ENCODE peak calls at places on chromosome 17, in four cellular contexts. F, W, S and M are unnamed samples.

GRCh38 chr17:45332989-45333701 is 16.3 kb upstream of the MAP3K14 start:
- DNase-seq in F (no peak), W (no peak), S (peak), M (peak)

GRCh38 chr17:61442878-61443474 is 9.2 kb upstream of the TBX4 start:
- DNase-seq in F (no peak), W (no peak), S (no peak), M (no peak)

GRCh38 chr17:41678907-41679739 is 9.6 kb upstream of the EIF1 start:
- DNase-seq in F (no peak), W (no peak), S (no peak), M (peak)

GRCh38 chr17:56347646-56348045 is 194.4 kb downstream of the ANKFN1 start:
- DNase-seq in F (no peak), W (no peak), S (no peak), M (no peak)

GRCh38 chr17:8430966-8431365 is 4.7 kb upstream of the NDEL1 start:
- DNase-seq in F (no peak), W (peak), S (peak), M (no peak)

GRCh38 chr17:78789663-78790181 is 7.6 kb upstream of the CYTH1 start:
- DNase-seq in F (peak), W (no peak), S (peak), M (no peak)

GRCh38 chr17:82205720-82206508 is 6.7 kb downstream of the CCDC57 start:
- DNase-seq in F (peak), W (no peak), S (peak), M (peak)

GRCh38 chr17:21369395-21369794 is 6.8 kb upstream of the KCNJ12 start:
- DNase-seq in F (no peak), W (no peak), S (no peak), M (no peak)

GRCh38 chr17:42463976-42464400 is 5.3 kb downstream of the ATP6V0A1 start:
- DNase-seq in F (no peak), W (no peak), S (no peak), M (no peak)

DNA sequence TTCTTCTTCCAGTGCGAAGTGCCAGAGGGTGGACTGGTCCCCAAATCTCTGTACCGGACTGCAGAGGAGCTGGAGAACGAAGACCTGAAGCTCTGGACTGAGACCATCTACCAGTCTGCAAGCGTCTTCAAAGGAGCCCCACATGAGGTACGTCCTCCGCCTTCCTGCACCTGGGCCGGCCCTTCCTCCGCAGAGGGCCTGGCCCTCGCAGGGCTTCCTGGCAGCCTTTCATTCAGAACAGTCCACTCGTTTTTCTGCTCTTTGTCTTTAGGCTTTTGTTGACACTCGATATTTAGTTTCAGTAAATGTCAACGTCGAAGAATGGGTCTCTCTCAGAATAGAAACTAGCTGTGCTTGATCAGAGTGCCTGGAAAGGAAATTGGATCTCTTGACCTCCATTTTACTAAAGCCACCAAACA is 68.6 kb downstream of the SEC14L1 start:
- DNase-seq in F (peak), W (no peak), S (no peak), M (no peak)
- H3K4me3 ChIP-seq in F (no peak), W (no peak), S (no peak), M (no peak)

GRCh38 chr17:20094777-20095176 is 85.6 kb downstream of the SPECC1 start:
- DNase-seq in F (no peak), W (no peak), S (no peak), M (no peak)

GRCh38 chr17:20095366-20096080 is 86.4 kb downstream of the SPECC1 start:
- DNase-seq in F (peak), W (peak), S (peak), M (no peak)

GRCh38 chr17:20097362-20097761 is 88.2 kb downstream of the SPECC1 start:
- DNase-seq in F (no peak), W (no peak), S (no peak), M (no peak)

GRCh38 chr17:20096430-20096829 is 87.3 kb downstream of the SPECC1 start:
- DNase-seq in F (no peak), W (no peak), S (no peak), M (no peak)

GRCh38 chr17:20098314-20098713 is 89.2 kb downstream of the SPECC1 start:
- DNase-seq in F (no peak), W (no peak), S (no peak), M (no peak)
- TF ChIP-seq CTCF in F (no peak), W (no peak), S (no peak), M (no peak)

DNA sequence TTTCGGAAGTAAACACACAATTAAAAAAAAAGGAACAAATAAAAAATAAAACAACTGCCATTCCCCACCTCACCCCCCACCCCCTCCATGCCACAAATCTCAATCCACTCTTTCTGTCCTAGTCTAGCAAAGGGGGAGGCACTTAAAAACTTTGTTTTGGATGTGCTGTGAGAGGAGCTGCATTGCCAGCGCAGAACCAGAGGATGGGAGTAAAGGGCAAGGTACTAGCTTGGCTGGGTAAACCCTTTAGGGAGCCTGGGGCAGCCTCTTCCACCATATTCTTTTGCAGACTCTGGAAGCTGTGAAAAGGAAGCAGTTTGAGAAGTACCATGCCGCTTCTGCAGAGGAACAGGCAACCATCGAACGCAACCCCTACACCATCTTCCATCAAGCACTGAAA is 1.4 kb downstream of the MRPS7 start:
- DNase-seq in F (no peak), W (no peak), S (no peak), M (no peak)
- H3K4me3 ChIP-seq in F (no peak), W (no peak), S (no peak), M (no peak)

DNA sequence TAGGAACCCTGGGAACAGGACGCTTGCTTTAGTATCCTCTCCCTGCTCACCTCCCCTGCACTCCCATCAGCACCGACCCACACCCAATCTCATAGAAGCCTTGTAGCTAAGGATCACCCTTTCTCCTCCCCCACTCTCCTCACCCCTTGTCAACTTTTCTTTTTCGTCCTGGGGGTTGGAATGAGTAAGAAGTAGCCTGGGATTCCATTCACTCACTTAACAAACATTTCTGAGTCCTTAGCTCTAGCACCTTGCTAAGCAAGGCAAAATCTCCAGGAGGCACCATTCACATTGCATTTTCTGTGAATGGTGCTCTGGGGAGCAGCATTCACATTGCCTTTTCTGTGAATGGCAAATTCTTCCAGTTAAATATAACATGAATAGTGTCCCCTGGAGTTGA is 1.1 kb upstream of the PGAP3 start:
- DNase-seq in F (no peak), W (no peak), S (no peak), M (no peak)
- TF ChIP-seq CTCF in F (no peak), W (no peak), S (no peak), M (no peak)

DNA sequence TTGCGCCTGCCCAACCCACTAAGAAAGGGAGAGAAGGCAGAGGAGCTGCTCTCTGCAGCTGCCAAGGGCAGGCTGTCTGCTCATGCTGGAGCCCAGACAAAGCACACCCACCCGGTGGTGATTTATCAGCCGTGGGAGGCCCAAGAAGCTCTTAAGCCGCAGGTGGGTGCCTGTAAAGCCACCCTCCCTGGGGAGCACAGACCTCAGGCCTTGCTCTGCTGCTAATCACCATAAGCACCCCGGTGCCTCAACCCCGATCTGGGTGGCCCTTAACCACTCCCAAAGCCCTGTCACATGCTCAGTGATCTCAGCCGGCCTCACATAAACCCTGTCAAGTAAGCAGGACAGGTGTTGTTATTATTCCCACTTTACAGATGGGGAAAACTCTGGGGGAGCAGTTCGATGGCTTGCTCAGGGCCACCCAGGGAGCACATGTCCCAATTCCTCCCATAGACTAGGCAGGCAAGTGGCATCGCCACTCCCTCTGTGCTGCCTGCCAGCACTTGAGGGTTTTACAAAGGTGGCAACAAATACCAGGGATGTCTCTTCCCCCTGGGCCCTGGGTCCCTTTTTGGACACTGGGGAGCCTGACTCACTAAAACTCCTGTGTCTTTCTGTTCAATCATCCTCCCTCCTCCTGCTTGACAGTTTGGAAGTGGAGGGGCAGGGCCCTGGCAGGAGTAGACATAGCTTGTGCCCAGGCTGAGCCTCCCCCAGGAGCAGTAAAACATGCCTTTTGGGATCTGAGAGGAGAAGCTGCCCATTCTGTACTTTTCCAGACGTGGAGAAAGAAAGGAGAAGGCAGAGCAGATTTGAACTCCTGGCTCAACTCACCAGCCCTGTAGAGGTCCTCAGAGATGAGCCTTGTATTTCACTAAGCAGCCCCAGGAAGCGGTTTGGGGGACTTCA is 299.3 kb downstream of the SOX9 start:
- DNase-seq in F (no peak), W (no peak), S (no peak), M (peak)
- H3K4me3 ChIP-seq in F (no peak), W (no peak), S (no peak), M (no peak)

DNA sequence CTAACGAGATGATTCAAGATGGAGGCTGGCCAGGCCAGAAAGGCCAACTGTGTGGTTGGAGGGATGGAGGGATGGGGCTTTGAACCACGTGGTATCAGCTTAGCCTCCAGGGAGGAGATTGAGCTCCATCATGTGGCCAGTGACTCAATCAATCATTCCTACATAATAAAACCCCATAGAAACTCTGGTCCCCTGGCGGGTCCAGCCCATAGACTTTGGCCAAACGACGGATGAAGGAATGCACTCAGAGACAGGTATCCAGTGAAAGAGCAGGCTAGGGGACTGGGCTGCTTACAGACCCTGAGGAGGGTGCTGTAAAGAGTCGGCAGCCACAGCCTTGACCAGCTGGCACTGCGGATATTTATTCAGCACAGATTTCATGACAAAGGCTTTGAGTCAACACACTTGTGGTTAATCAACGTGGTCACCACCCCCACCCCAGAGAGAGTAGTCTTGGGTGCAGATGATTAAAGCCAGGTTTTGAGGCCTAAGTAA is 308.7 kb upstream of the TNRC6C start:
- DNase-seq in F (no peak), W (no peak), S (peak), M (no peak)
- TF ChIP-seq CTCF in F (no peak), W (no peak), S (no peak), M (peak)

GRCh38 chr17:9648521-9649110 is 3.3 kb downstream of the USP43 start:
- DNase-seq in F (no peak), W (no peak), S (no peak), M (no peak)
- H3K4me3 ChIP-seq in F (no peak), W (no peak), S (no peak), M (no peak)

DNA sequence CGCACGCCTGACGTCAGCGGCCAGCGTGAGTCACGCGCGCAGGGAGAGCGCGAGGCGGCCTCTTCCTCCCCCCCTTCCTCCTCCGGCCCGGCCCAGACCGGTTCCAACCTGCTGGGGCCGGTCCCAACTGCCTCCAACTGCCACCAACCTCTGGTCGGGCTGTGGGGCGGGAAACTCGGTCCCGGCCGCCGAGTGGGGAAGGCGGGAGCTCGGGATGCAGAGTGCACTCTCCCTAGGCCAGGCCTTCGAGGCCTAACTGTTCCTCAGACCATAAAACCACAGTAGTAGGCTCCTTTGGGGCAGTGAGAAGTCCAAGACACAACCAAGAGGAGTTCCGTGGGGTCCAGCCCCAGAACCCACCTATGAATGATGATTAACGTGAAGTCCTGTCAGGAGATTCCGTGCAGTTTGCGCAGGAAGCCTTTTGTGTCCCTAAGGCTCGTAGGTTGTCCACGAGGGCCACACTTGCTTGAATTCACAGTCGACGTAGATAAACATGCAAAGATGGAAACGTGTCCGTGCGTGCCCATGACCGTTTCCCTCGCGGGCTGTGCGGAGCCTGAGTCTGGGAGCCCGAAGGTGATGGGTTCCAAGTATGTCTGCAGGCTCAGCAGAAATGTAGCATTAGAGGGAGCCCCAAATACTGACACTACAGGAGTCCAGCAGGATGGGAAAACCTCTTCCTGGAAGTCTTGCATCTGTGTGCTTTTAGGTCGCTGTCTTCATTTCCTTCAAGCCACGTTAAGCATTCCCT is 587 bp downstream of the UNK start:
- DNase-seq in F (peak), W (peak), S (peak), M (no peak)
- TF ChIP-seq CTCF in F (no peak), W (no peak), S (no peak), M (no peak)

DNA sequence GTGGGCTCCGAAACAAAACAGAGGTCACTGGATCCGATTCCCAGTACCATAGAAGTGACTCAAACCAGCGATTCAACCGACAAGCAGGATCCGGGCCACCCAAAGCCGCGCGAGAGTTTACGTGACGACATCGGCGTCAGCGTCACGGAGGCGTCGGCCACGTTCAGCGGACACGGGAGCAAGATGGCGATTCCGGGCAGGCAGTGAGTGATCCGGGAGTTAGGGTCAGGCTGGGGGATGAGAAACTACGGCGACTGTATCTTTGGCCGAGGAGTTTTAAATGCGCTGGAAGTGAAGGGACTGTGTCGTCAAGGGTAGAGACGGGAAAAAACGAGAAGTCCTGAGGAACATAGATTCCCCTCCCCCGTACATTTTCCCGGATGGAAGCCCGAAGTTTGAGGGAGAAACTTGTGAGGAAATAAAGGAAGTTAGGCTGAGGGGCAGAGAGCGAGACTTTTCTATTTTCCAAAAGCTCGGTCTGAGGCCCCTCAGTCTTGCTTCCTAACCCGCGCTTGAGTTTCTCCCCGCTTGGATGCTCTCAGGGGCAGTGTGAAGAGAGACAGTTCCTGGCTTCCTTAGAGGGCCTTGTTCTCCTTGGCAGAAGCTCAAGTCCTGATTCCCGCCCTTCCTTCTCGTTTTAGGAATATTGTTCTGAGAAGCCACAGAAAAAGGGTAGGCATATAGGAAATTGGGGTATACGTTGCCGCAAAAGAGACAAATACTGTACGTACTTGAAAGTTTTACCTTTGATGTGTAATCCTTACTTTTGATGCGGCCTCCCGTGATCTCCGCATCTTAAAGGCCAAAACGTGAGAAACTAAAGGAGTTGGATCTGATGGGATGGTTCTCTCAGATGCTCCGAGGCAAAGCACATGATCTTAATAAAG is at the start of gene NSRP1:
- DNase-seq in F (peak), W (peak), S (peak), M (peak)
- H3K4me3 ChIP-seq in F (peak), W (peak), S (peak), M (peak)